ENCODE peak calls at places on chromosomes 6 and 20, in five cellular contexts. K, J, H, A and X are unnamed samples.

GRCh38 chr20:19815553-19815991 is 57.5 kb downstream of the RIN2 start:
- DNase-seq in J (no peak), A (peak), H (peak), K (peak), X (no peak)

GRCh38 chr6:99241905-99242534 is 107.5 kb downstream of the FAXC start:
- DNase-seq in K (peak), J (no peak), A (peak), H (peak), X (peak)

GRCh38 chr6:2899596-2899995 is 3.5 kb downstream of the SERPINB9 start:
- DNase-seq in A (no peak), H (no peak), J (no peak), K (no peak), X (no peak)

GRCh38 chr6:168623736-168624135 is 182.8 kb downstream of the SMOC2 start:
- DNase-seq in J (no peak), K (no peak), H (no peak), A (no peak), X (no peak)

GRCh38 chr6:149855040-149855654 is 9.0 kb downstream of the LRP11 start:
- DNase-seq in K (peak), A (peak), H (peak), J (no peak), X (no peak)

GRCh38 chr20:52105045-52105572 is 86.5 kb downstream of the ZFP64 start:
- DNase-seq in H (peak), A (peak), J (peak), K (peak), X (no peak)

GRCh38 chr6:7975764-7976146 is 65.2 kb upstream of the TXNDC5 start:
- DNase-seq in H (peak), J (no peak), K (peak), A (no peak), X (no peak)

GRCh38 chr6:124226396-124226795 is 422.7 kb downstream of the NKAIN2 start:
- DNase-seq in K (no peak), J (no peak), H (peak), A (peak), X (no peak)

GRCh38 chr20:62366370-62367135 is 559 bp downstream of the LAMA5 start:
- DNase-seq in K (no peak), A (no peak), H (no peak), J (no peak), X (no peak)

GRCh38 chr6:100311707-100312266 is 152.9 kb downstream of the SIM1 start:
- DNase-seq in J (no peak), K (no peak), H (no peak), A (no peak), X (no peak)

GRCh38 chr6:56851104-56851503 is 103.8 kb upstream of the BEND6 start:
- DNase-seq in H (peak), J (no peak), A (peak), K (no peak), X (no peak)

GRCh38 chr20:32079655-32080109 is 27.6 kb downstream of the HCK start:
- DNase-seq in J (no peak), H (no peak), A (no peak), K (no peak), X (no peak)

GRCh38 chr6:15462717-15463525 is 199.9 kb downstream of the DTNBP1 start:
- DNase-seq in H (peak), K (peak), A (no peak), J (no peak), X (no peak)

GRCh38 chr20:44411020-44411756 is 55.7 kb downstream of the HNF4A start:
- DNase-seq in K (no peak), H (no peak), A (no peak), J (no peak), X (no peak)

GRCh38 chr6:90436403-90436802 is 139.8 kb upstream of the BACH2 start:
- DNase-seq in H (no peak), J (no peak), K (no peak), A (no peak), X (no peak)

GRCh38 chr6:41713650-41714291 is 21.6 kb downstream of the TFEB start:
- DNase-seq in J (no peak), K (no peak), H (no peak), A (no peak), X (no peak)

GRCh38 chr6:37016995-37017394 is 11.5 kb downstream of the FGD2 start:
- DNase-seq in H (no peak), J (no peak), K (no peak), A (no peak), X (no peak)

GRCh38 chr6:152338335-152339125 is 298.6 kb downstream of the SYNE1 start:
- DNase-seq in J (peak), A (peak), H (peak), K (peak), X (peak)

DNA sequence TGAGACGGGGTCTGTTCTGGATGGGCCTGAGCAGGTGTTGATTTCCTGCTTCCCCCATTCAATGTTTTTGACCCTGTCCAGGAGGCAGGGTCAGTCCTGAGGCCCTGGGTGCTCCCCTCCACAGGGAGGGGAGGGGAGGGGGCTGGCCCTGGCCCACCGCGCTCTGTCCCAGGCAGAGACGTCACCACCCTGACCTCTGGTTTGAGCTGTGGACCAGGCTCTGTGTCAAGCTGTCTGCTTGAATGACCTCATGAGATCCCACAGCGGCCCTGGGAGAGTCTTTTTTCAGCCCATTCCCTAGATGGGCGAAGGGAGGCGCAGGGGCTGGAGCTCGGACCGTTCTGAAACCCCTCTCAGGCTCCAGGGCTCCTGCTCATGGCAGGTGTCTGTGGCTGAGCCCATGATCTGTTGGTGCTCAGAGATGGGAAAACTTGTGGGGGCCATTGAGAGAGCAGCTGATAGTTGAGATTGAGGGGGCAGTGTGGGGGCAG is 8.9 kb upstream of the LKAAEAR1 start:
- DNase-seq in J (no peak), H (no peak), A (no peak), K (no peak), X (no peak)
- H3K4me3 ChIP-seq in J (no peak), H (no peak), A (no peak), K (no peak), X (no peak)

GRCh38 chr6:167351656-167352354 is 26.9 kb downstream of the TTLL2 start:
- DNase-seq in H (no peak), A (no peak), K (no peak), J (no peak), X (no peak)
- H3K4me3 ChIP-seq in H (no peak), A (no peak), K (no peak), J (peak), X (peak)

GRCh38 chr20:48944663-48945297 is 23.3 kb downstream of the ARFGEF2 start:
- DNase-seq in A (no peak), K (no peak), J (no peak), H (no peak), X (no peak)
- H3K4me3 ChIP-seq in A (no peak), K (no peak), J (no peak), H (no peak), X (no peak)

DNA sequence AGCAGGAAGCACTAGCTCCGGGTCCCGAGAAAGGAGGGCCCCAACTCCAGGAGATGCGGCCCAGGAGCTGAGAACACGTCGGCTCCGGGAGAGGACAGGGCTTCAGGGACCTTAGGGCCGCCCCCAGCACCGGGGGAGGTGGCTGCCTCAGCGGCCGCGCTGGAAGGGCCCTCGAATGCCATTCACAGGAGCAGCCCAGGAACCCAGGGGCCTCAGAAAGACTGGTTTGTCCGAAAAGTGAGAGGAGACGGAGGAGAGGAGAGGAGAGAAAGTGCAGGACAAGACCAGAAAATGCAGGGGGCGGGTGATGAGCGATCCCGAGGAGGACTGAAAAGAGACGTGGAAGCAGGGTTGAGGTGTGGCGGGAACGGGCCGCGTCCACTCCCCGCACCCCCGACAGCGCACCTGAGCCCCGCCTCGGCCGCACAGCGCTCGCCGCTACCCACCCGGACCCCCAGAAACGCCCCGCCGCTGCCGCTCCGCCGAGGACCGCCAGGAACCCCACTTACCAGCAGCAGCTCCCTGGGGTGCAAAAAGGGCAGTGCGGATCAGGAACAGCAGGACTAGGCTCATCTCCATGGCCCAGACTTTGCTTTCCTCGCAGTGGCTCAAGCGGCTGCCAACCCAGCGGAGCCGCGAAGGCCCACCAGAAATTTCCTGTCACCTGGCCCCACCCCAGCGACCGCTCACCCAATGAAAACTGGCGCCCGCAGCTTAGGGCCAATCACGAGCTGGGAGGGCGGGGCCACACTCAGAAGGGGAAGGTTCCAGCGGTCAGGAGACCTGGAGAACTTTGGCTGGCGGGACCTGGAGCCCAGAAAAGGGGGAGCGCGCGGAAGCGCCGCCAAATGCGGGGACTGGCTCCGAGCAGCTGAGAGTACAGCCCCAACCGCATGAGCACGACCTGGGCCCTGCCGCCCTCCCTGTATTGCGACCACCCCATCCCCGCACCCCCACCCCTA is 25.4 kb downstream of the HLA-F start:
- DNase-seq in A (peak), K (peak), J (peak), H (peak), X (peak)
- H3K4me3 ChIP-seq in A (peak), K (peak), J (peak), H (peak), X (peak)

DNA sequence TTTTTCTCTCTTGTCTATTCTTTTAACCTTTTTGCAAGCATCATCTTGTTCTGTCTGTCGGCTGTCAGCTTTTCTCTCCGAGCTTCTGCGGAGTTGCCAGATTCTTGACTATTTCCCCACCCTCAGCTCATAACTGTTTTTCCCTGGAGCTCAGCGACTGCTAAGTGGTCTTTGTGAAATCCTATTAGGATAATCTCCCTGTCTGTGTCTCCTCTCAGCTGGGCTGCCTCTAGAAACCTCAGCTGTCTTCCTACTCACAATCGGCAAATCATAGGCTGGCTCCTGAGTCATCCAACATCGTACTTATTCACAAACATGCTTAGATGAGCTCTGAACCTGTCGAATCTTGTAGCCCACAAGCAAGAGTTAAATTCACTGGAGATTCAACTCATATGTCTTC is 332.3 kb downstream of the PTPRT start:
- DNase-seq in J (no peak), A (no peak), K (no peak), H (no peak), X (no peak)
- H3K4me3 ChIP-seq in J (no peak), A (no peak), K (no peak), H (no peak), X (no peak)

DNA sequence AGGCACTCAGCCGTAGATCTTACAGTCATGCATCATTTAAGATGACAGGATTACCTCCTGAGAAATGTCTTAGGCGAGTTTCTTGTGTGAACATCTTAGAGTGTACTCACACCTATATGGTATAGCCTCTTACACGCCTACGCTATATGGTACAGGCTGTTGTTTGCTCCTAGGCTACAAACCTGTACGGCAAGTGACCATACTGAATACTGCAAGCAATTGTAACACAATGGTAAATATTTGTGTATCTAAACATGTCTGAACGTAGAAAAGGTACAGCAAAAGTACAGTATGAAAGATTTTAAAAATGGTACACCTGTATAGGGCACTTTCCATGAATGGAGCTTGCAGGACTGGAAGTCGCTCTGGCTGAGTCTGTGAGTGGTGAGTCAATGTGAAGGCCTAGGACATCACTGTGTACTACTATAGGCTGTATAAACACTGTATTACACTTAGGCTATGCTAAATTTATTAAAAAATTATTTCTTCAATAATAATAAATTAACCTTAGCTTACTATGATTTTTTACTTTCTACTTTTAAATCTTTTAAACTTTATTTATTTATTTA is 540 bp upstream of the IL20RA start:
- DNase-seq in K (no peak), J (no peak), A (no peak), H (no peak), X (no peak)
- H3K4me3 ChIP-seq in K (no peak), J (no peak), A (no peak), H (no peak), X (no peak)

GRCh38 chr20:25081730-25082497 is at the start of gene VSX1:
- DNase-seq in J (no peak), A (no peak), K (no peak), H (no peak), X (no peak)
- H3K4me3 ChIP-seq in J (no peak), A (no peak), K (no peak), H (peak), X (no peak)